ENCODE peak calls at places on chromosomes 13 and 19, in seven cellular contexts. S is IMR-90, W is lower lobe of right lung, C is heart right ventricle, I is adrenal gland, R is heart left ventricle, U is body of pancreas. D is an unnamed sample.

GRCh38 chr13:94028234-94029145 is 451.0 kb downstream of the DCT start:
- DNase-seq in S (no peak), W (no peak), C (no peak), I (no peak), R (no peak), U (no peak), D (no peak)

GRCh38 chr13:107209811-107210210 is 641.9 kb upstream of the ARGLU1 start:
- DNase-seq in S (peak; percentile 80), W (no peak), C (no peak), I (no peak), R (no peak), U (no peak), D (no peak)

GRCh38 chr13:71979616-71980015 is 112.6 kb upstream of the DACH1 start:
- DNase-seq in S (no peak), W (no peak), C (no peak), I (no peak), R (no peak), U (no peak), D (no peak)

GRCh38 chr13:94710881-94711560 is 1.3 kb downstream of the SOX21 start:
- DNase-seq in S (no peak), W (no peak), C (no peak), I (no peak), R (no peak), U (no peak), D (no peak)

GRCh38 chr19:1098177-1099051 is 3.2 kb upstream of the POLR2E start:
- DNase-seq in S (peak; percentile 34), W (peak; percentile 76), C (peak; percentile 17), I (no peak), R (no peak), U (no peak), D (no peak)

GRCh38 chr13:113211774-113212173 is 2.4 kb downstream of the CUL4A start:
- DNase-seq in S (no peak), W (no peak), C (peak; percentile 25), I (no peak), R (peak; percentile 49), U (no peak), D (no peak)

GRCh38 chr13:20525601-20526544 is at the start of gene CRYL1:
- DNase-seq in S (peak; percentile 73), W (peak; percentile 87), C (peak; percentile 86), I (peak; percentile 82), R (peak; percentile 91), U (peak; percentile 84), D (peak; percentile 80)

GRCh38 chr13:114063545-114064515 is 68.6 kb downstream of the RASA3 start:
- DNase-seq in S (peak; percentile 61), W (peak; percentile 85), C (peak; percentile 57), I (peak; percentile 79), R (peak; percentile 76), U (peak; percentile 31), D (peak; percentile 85)

GRCh38 chr13:41268764-41269163 is 5.4 kb upstream of the MTRF1 start:
- DNase-seq in S (peak; percentile 28), W (no peak), C (no peak), I (no peak), R (no peak), U (no peak), D (no peak)

GRCh38 chr13:108957369-108958012 is 328.1 kb downstream of the MYO16 start:
- DNase-seq in S (peak; percentile 85), W (no peak), C (no peak), I (peak; percentile 59), R (no peak), U (no peak), D (no peak)

GRCh38 chr13:51726446-51727185 is 77.3 kb downstream of the DHRS12 start:
- DNase-seq in S (peak; percentile 90), W (no peak), C (no peak), I (peak; percentile 29), R (no peak), U (no peak), D (no peak)

GRCh38 chr19:51524661-51525264 is 6.7 kb downstream of the SIGLEC6 start:
- DNase-seq in S (no peak), W (no peak), C (no peak), I (no peak), R (no peak), U (no peak), D (no peak)

GRCh38 chr13:109146912-109147624 is 517.7 kb downstream of the MYO16 start:
- DNase-seq in S (peak; percentile 89), W (no peak), C (no peak), I (peak; percentile 37), R (no peak), U (no peak), D (no peak)

GRCh38 chr13:31675521-31675953 is 63.8 kb upstream of the RXFP2 start:
- DNase-seq in S (no peak), W (no peak), C (no peak), I (no peak), R (no peak), U (no peak), D (no peak)

GRCh38 chr19:32406161-32407003 is 812 bp downstream of the DPY19L3 start:
- DNase-seq in S (no peak), W (no peak), C (no peak), I (no peak), R (no peak), U (peak; percentile 76), D (no peak)
- H3K27ac ChIP-seq in S (peak overlapping the region; percentile 53), W (peak overlapping the region; percentile 99), C (peak overlapping the region; percentile 97), I (peak overlapping the region; percentile 96), R (peak overlapping the region; percentile 97), U (peak overlapping the region; percentile 93), D (peak overlapping the region; percentile 100)

GRCh38 chr13:98506343-98507059 is 70.4 kb downstream of the STK24 start:
- DNase-seq in S (no peak), W (no peak), C (no peak), I (no peak), R (no peak), U (no peak), D (no peak)

GRCh38 chr13:98507060-98507797 is 69.7 kb downstream of the STK24 start:
- DNase-seq in S (no peak), W (peak; percentile 73), C (peak; percentile 75), I (peak; percentile 64), R (peak; percentile 79), U (peak; percentile 78), D (peak; percentile 87)

GRCh38 chr13:98509271-98510155 is 67.4 kb downstream of the STK24 start:
- DNase-seq in S (peak; percentile 92), W (peak; percentile 74), C (no peak), I (peak; percentile 46), R (no peak), U (no peak), D (peak; percentile 89)

GRCh38 chr13:98510156-98510509 is 66.8 kb downstream of the STK24 start:
- DNase-seq in S (no peak), W (no peak), C (no peak), I (no peak), R (no peak), U (no peak), D (no peak)

DNA sequence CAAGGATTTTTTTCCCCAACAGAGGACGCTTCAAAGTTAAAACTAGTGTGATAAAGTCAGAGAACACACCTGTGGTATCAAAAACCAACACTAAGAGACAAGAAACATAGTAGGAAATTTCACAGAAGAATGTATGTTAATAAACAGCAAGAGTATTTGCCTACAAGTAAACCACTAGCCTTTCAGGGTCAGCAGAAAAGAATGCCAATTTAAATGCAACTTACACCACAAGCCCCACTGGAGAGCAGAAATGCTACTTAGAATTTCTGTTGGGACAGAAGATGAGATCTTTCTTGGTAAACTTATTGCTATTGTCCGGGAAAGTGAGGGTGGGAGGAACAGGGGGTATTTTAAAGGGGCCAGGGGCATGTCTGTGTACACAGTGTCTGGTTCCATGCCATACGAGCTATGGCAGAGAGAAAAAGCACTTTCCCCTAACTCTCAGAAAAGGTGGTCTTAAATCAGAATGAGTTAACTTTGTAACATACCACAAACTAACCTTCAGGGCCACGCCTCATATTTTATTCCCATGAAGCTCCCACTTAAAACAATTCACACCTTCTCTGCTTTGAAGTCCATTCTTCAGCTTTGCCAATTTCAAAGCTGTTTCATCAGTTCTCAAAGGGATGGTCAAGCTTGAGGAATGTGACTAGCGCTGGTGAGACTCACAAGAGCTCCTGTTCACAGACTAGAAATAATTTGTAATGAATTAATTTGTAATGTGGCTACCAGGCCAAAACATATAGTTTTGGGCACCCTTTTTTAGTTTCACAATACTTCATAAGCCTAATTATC is 68.4 kb downstream of the STK24 start:
- DNase-seq in S (peak; percentile 79), W (no peak), C (no peak), I (no peak), R (no peak), U (no peak), D (no peak)
- H3K4me1 ChIP-seq in S (peaks cover 34% of the 10 kb centered on the region), W (peaks cover 70% of the 10 kb centered on the region), C (peaks cover 84% of the 10 kb centered on the region), I (peaks cover 29% of the 10 kb centered on the region), R (peaks cover 83% of the 10 kb centered on the region), U (peaks cover 50% of the 10 kb centered on the region), D (no peaks in the 10 kb centered on the region)

GRCh38 chr19:10717054-10717355 is 874 bp upstream of the DNM2 start:
- DNase-seq in S (no peak), W (no peak), C (no peak), I (no peak), R (no peak), U (no peak), D (no peak)
- H3K27ac ChIP-seq in S (peak overlapping the region; percentile 39), W (peak overlapping the region; percentile 71), C (peak overlapping the region; percentile 72), I (peak overlapping the region; percentile 10), R (peak overlapping the region; percentile 52), U (peak overlapping the region; percentile 45), D (peak overlapping the region; percentile 13)

GRCh38 chr19:45094158-45094557 is 1.2 kb downstream of the PPP1R37 start:
- DNase-seq in S (no peak), W (no peak), C (no peak), I (no peak), R (no peak), U (no peak), D (no peak)

GRCh38 chr19:45096700-45097099 is 3.7 kb downstream of the PPP1R37 start:
- DNase-seq in S (no peak), W (no peak), C (no peak), I (no peak), R (no peak), U (no peak), D (no peak)

GRCh38 chr19:45097450-45097775 is 4.4 kb downstream of the PPP1R37 start:
- DNase-seq in S (no peak), W (no peak), C (no peak), I (no peak), R (no peak), U (no peak), D (no peak)

GRCh38 chr19:45094707-45095106 is 1.7 kb downstream of the PPP1R37 start:
- DNase-seq in S (no peak), W (no peak), C (no peak), I (no peak), R (no peak), U (no peak), D (no peak)

DNA sequence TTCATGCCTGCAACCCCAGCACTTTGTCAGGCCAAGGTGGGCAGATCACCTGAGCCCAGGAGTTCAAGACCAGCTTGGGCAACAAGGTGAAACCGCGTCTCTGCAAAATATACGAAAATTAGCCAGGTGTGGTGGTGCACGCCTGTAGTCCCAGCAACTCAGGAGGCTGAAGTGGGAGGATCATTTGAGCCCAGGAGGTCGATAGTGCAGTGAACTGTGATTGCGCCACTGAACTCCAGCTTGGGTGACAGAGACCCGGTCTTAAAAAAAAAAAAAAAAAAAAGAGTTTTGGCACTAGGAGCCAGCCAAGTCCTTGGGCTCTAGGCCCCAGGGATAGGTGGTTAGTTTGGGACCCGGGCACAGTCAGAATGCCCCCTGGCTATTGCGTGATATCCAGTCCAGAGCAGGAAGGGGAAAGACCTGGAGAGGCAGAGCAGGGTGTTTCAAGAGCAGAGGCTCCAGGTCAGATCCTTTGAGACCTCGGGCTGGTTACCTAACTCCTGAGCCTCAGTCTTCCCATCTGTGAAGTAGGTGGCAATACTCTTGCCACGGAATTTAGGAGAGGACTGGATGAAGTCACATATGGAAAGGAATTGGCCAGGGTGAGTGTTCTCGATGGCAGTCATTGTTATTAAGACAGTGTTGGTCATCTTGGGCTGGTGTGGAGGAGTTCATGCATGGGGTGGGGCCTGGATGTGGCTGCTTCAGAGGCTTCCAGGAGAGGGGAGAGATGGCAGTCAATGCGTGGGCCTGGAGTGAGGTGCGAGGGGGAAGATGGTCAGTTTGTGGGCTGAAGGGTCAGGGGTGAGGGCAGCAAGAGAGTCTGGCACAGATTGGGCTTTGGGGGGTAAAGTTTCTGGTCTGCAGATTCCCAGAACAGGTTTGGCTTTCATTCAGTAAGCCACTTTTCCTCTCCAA is 2.8 kb downstream of the PPP1R37 start:
- DNase-seq in S (no peak), W (no peak), C (no peak), I (peak; percentile 58), R (no peak), U (no peak), D (no peak)
- H3K4me1 ChIP-seq in S (peaks cover 39% of the 10 kb centered on the region), W (peaks cover 60% of the 10 kb centered on the region), C (peaks cover 78% of the 10 kb centered on the region), I (peaks cover 59% of the 10 kb centered on the region), R (peaks cover 77% of the 10 kb centered on the region), U (peaks cover 79% of the 10 kb centered on the region), D (peaks cover 84% of the 10 kb centered on the region)

D was measured in right atrium auricular region.